ENCODE peak calls at places on chromosomes 6 and 20, in six cellular contexts. L is GM23338; N is neuronal stem cell; U is heart right ventricle; T is CD4-positive, alpha-beta T cell; F is breast epithelium. V is an unnamed sample.

GRCh38 chr6:27145731-27146455 is 101.6 kb upstream of the PRSS16 start:
- DNase-seq in L (peak; percentile 85), N (no peak), U (peak; percentile 85), T (peak; percentile 54), F (peak; percentile 86), V (peak; percentile 65)

GRCh38 chr6:37109714-37110454 is 60.1 kb upstream of the PIM1 start:
- DNase-seq in L (no peak), N (no peak), U (no peak), T (no peak), F (no peak), V (no peak)

GRCh38 chr6:18162401-18162800 is 7.2 kb downstream of the KDM1B start:
- DNase-seq in L (no peak), N (no peak), U (no peak), T (no peak), F (no peak), V (no peak)

GRCh38 chr6:25318589-25318988 is 39.4 kb downstream of the CARMIL1 start:
- DNase-seq in L (no peak), N (no peak), U (no peak), T (no peak), F (no peak), V (peak; percentile 24)

GRCh38 chr20:5602346-5602745 is 147.9 kb upstream of the SHLD1 start:
- DNase-seq in L (no peak), N (no peak), U (no peak), T (no peak), F (no peak), V (no peak)

GRCh38 chr6:163793584-163793983 is 379.1 kb downstream of the QKI start:
- DNase-seq in L (no peak), N (no peak), U (no peak), T (no peak), F (no peak), V (no peak)

GRCh38 chr6:20840675-20841074 is 306.4 kb downstream of the CDKAL1 start:
- DNase-seq in L (no peak), N (no peak), U (no peak), T (no peak), F (no peak), V (no peak)

GRCh38 chr6:69584913-69585729 is 211.7 kb downstream of the LMBRD1 start:
- DNase-seq in L (peak; percentile 8), N (no peak), U (no peak), T (no peak), F (no peak), V (no peak)

GRCh38 chr20:40741507-40742106 is 52.6 kb upstream of the MAFB start:
- DNase-seq in L (peak; percentile 83), N (peak; percentile 9), U (peak; percentile 27), T (no peak), F (no peak), V (peak; percentile 27)

GRCh38 chr20:21632031-21632430 is 73.4 kb upstream of the PAX1 start:
- DNase-seq in L (no peak), N (no peak), U (no peak), T (no peak), F (no peak), V (no peak)

GRCh38 chr20:20664795-20665194 is 47.6 kb downstream of the RALGAPA2 start:
- DNase-seq in L (peak; percentile 41), N (peak; percentile 12), U (peak; percentile 20), T (no peak), F (no peak), V (no peak)

GRCh38 chr20:44035924-44036323 is 121.3 kb downstream of the TOX2 start:
- DNase-seq in L (no peak), N (no peak), U (no peak), T (no peak), F (no peak), V (no peak)

GRCh38 chr6:33113720-33114119 is 37.9 kb downstream of the HLA-DPB1 start:
- DNase-seq in L (no peak), N (no peak), U (no peak), T (no peak), F (no peak), V (no peak)

GRCh38 chr20:58146761-58147160 is 81.7 kb downstream of the ANKRD60 start:
- DNase-seq in L (no peak), N (no peak), U (no peak), T (no peak), F (no peak), V (no peak)

GRCh38 chr6:13273931-13274706 is 54.2 kb downstream of the TBC1D7 start:
- DNase-seq in L (no peak), N (no peak), U (no peak), T (peak; percentile 19), F (no peak), V (no peak)

GRCh38 chr20:40008177-40008576 is 680.9 kb downstream of the MAFB start:
- DNase-seq in L (no peak), N (no peak), U (no peak), T (no peak), F (no peak), V (no peak)

GRCh38 chr6:168128006-168128630 is 49.1 kb upstream of the FRMD1 start:
- DNase-seq in L (no peak), N (no peak), U (no peak), T (no peak), F (peak; percentile 11), V (no peak)

GRCh38 chr6:93040375-93040774 is 379.0 kb downstream of the EPHA7 start:
- DNase-seq in L (no peak), N (no peak), U (no peak), T (no peak), F (no peak), V (no peak)

GRCh38 chr6:8006208-8006607 is 58.0 kb downstream of the BLOC1S5 start:
- DNase-seq in L (no peak), N (no peak), U (no peak), T (no peak), F (no peak), V (no peak)

GRCh38 chr6:149053848-149054558 is 263.5 kb upstream of the TAB2 start:
- DNase-seq in L (no peak), N (no peak), U (no peak), T (no peak), F (no peak), V (no peak)

GRCh38 chr6:168485804-168486203 is 44.8 kb downstream of the SMOC2 start:
- DNase-seq in L (no peak), N (no peak), U (no peak), T (no peak), F (no peak), V (no peak)

GRCh38 chr6:21949211-21949801 is 347.5 kb downstream of the PRL start:
- DNase-seq in L (no peak), N (no peak), U (no peak), T (no peak), F (no peak), V (no peak)

GRCh38 chr6:143747347-143747842 is 69.6 kb downstream of the PHACTR2 start:
- DNase-seq in L (peak; percentile 33), N (no peak), U (no peak), T (no peak), F (no peak), V (no peak)

GRCh38 chr6:143743256-143744166 is 65.7 kb downstream of the PHACTR2 start:
- DNase-seq in L (peak; percentile 36), N (no peak), U (peak; percentile 35), T (no peak), F (no peak), V (peak; percentile 48)

GRCh38 chr6:143744593-143745151 is 66.9 kb downstream of the PHACTR2 start:
- DNase-seq in L (no peak), N (no peak), U (no peak), T (no peak), F (no peak), V (no peak)

GRCh38 chr6:143746202-143747119 is 68.7 kb downstream of the PHACTR2 start:
- DNase-seq in L (peak; percentile 86), N (no peak), U (no peak), T (no peak), F (no peak), V (no peak)

GRCh38 chr6:143745160-143746133 is 67.7 kb downstream of the PHACTR2 start:
- DNase-seq in L (peak; percentile 72), N (peak; percentile 40), U (peak; percentile 52), T (no peak), F (no peak), V (no peak)
- H3K27ac ChIP-seq in L (peak overlapping the region; percentile 93), N (no peak overlapping the region), U (peak overlapping the region; percentile 62), T (no peak overlapping the region), F (peak overlapping the region; percentile 40), V (peak overlapping the region; percentile 77)

GRCh38 chr6:75301088-75301487 is 16.5 kb upstream of the TMEM30A start:
- DNase-seq in L (no peak), N (no peak), U (no peak), T (no peak), F (no peak), V (no peak)
- H3K27ac ChIP-seq in L (no peak overlapping the region), N (no peak overlapping the region), U (no peak overlapping the region), T (no peak overlapping the region), F (no peak overlapping the region), V (no peak overlapping the region)

DNA sequence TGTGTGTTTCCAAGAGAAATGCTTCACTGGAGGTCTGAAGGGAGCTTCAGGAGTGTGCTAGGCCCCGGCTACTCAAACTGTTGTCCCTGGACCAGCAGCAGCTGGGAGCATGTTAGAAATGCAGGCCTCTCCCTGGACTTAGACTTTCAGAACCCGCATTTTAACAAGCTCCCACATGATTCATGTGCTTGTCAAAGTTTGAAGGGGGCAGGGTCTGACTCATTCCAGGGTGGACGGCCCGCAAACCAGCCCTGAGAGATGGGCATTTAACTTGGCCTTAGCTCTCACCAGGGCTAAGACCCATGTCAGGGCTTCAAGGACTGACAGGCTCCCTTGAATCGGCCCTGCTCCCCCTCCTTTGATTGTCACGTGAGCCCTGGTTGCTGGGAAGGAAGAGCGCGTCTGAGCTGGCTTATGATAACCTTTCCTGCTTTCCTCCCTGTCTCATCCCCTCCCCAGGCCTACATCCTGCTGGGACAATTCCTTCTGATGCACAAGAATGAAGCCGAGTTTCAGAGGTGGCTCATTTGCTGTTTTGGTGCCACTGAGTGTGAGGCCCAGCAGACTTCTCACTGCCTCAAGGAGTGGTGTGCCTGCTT is 35.5 kb downstream of the BANF2 start:
- DNase-seq in L (no peak), N (no peak), U (no peak), T (no peak), F (no peak), V (no peak)
- H3K27ac ChIP-seq in L (no peak overlapping the region), N (no peak overlapping the region), U (no peak overlapping the region), T (no peak overlapping the region), F (no peak overlapping the region), V (no peak overlapping the region)

DNA sequence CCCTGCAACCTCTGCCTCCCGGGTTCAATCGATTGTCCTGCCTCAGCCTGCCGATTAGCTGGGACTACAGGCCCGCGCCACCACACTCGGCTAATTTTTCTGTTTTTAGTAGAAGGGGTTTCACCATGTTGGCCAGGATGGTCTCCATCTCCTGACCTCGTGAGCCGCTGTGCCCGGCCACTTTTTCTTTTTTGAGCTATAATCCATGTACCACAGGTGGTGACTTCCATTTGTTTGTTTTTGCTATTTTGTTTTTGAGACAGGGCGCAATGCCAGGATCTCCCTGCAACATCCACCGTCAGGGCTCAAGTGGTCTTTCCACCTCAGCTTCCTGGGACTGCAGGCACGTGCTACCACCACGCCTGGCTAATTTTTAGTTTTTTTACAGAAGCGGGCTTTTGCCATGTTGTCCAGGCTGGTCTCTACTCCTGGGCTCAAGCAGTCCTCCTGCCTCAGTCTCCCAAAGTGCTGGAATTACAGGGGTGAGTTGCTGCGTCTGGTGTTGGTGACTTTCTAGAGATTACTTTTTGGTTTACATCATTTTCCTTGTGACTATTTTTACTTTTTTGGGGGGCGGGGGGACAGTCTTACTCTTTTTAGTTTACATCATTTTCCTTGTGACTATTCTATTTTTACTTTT is 8.6 kb downstream of the HSPA1B start:
- DNase-seq in L (no peak), N (no peak), U (no peak), T (no peak), F (no peak), V (no peak)
- H3K27ac ChIP-seq in L (peak overlapping the region; percentile 83), N (peak overlapping the region; percentile 34), U (peak overlapping the region; percentile 5), T (peak overlapping the region; percentile 97), F (peak overlapping the region; percentile 74), V (peak overlapping the region; percentile 97)

GRCh38 chr6:41028618-41029486 is 10.2 kb downstream of the UNC5CL start:
- DNase-seq in L (no peak), N (no peak), U (no peak), T (no peak), F (no peak), V (no peak)
- H3K27ac ChIP-seq in L (peak overlapping the region; percentile 36), N (no peak overlapping the region), U (peak overlapping the region; percentile 57), T (no peak overlapping the region), F (peak overlapping the region; percentile 90), V (peak overlapping the region; percentile 80)